ENCODE peak calls at places on chromosome 18, in seven cellular contexts. S, O, M, K, B, R and D are unnamed samples.

GRCh38 chr18:79819064-79819725 is 21.5 kb downstream of the KCNG2 start:
- DNase-seq in R (peak), M (no peak), S (no peak), K (no peak), O (no peak), B (no peak), D (no peak)

GRCh38 chr18:33802955-33803354 is 224.9 kb downstream of the ASXL3 start:
- DNase-seq in B (no peak), O (no peak), M (no peak), K (no peak), R (no peak), S (no peak), D (peak)

GRCh38 chr18:65409266-65409665 is 341.5 kb upstream of the CDH7 start:
- DNase-seq in B (no peak), K (no peak), R (no peak), O (no peak), M (no peak), S (no peak), D (no peak)

GRCh38 chr18:53385889-53386288 is 838.6 kb downstream of the MBD2 start:
- DNase-seq in O (no peak), B (no peak), M (no peak), R (no peak), K (no peak), S (no peak), D (no peak)

GRCh38 chr18:74994502-74995403 is 214.2 kb downstream of the PTGR3 start:
- DNase-seq in S (peak), M (no peak), K (no peak), O (no peak), B (no peak), R (no peak), D (peak)

GRCh38 chr18:75183524-75183923 is 25.4 kb downstream of the PTGR3 start:
- DNase-seq in M (no peak), K (no peak), O (no peak), B (no peak), R (peak), S (peak), D (no peak)

GRCh38 chr18:45287531-45287930 is 327.7 kb upstream of the SLC14A2 start:
- DNase-seq in B (no peak), R (no peak), M (no peak), K (no peak), O (no peak), S (no peak), D (no peak)

GRCh38 chr18:39751161-39751560 is 2185.6 kb upstream of the CELF4 start:
- DNase-seq in K (no peak), R (no peak), B (no peak), S (no peak), O (no peak), M (no peak), D (no peak)

GRCh38 chr18:7812431-7813063 is 245.4 kb downstream of the PTPRM start:
- DNase-seq in S (peak), M (peak), O (peak), R (no peak), B (no peak), K (peak), D (no peak)

GRCh38 chr18:30409120-30409519 is 633.4 kb downstream of the DSC3 start:
- DNase-seq in S (no peak), O (no peak), R (no peak), B (no peak), M (no peak), K (no peak), D (no peak)

GRCh38 chr18:63339920-63340484 is 20.4 kb upstream of the BCL2 start:
- DNase-seq in K (peak), B (no peak), R (no peak), S (no peak), O (no peak), M (no peak), D (peak)

GRCh38 chr18:34342960-34343359 is 118.2 kb upstream of the NOL4 start:
- DNase-seq in O (peak), R (no peak), B (no peak), M (no peak), S (no peak), K (no peak), D (no peak)

GRCh38 chr18:35949903-35950627 is 22.4 kb upstream of the RMP24 start:
- DNase-seq in K (peak), M (no peak), S (peak), B (peak), R (no peak), O (peak), D (peak)

GRCh38 chr18:63297678-63298392 is 21.7 kb downstream of the BCL2 start:
- DNase-seq in O (no peak), K (no peak), S (no peak), B (no peak), M (no peak), R (peak), D (no peak)

GRCh38 chr18:13823707-13824395 is at the start of gene MC5R:
- DNase-seq in B (peak), S (peak), K (peak), O (peak), M (no peak), R (no peak), D (peak)

GRCh38 chr18:8926464-8926863 is 176.0 kb upstream of the NDUFV2 start:
- DNase-seq in S (no peak), K (no peak), R (no peak), O (no peak), M (no peak), B (no peak), D (no peak)

GRCh38 chr18:51017140-51017874 is 12.7 kb upstream of the SMAD4 start:
- DNase-seq in M (no peak), B (no peak), R (no peak), S (no peak), O (no peak), K (no peak), D (no peak)

GRCh38 chr18:23209031-23209430 is 73.7 kb downstream of the CABLES1 start:
- DNase-seq in S (no peak), K (peak), O (peak), R (no peak), B (no peak), M (no peak), D (no peak)

GRCh38 chr18:23208600-23208999 is 73.3 kb downstream of the CABLES1 start:
- DNase-seq in K (no peak), B (no peak), R (no peak), S (no peak), M (no peak), O (no peak), D (no peak)

GRCh38 chr18:23205980-23206379 is 70.7 kb downstream of the CABLES1 start:
- DNase-seq in S (no peak), O (no peak), B (no peak), M (no peak), R (no peak), K (no peak), D (no peak)

GRCh38 chr18:23207994-23208393 is 72.7 kb downstream of the CABLES1 start:
- DNase-seq in S (no peak), R (no peak), O (no peak), B (no peak), K (no peak), M (no peak), D (no peak)

GRCh38 chr18:23207191-23207955 is 72.1 kb downstream of the CABLES1 start:
- DNase-seq in M (no peak), O (peak), R (no peak), B (no peak), S (no peak), K (peak), D (peak)
- TF ChIP-seq CTCF in M (peak), O (peak), R (peak), B (no peak), S (no peak), K (peak), D (peak)

DNA sequence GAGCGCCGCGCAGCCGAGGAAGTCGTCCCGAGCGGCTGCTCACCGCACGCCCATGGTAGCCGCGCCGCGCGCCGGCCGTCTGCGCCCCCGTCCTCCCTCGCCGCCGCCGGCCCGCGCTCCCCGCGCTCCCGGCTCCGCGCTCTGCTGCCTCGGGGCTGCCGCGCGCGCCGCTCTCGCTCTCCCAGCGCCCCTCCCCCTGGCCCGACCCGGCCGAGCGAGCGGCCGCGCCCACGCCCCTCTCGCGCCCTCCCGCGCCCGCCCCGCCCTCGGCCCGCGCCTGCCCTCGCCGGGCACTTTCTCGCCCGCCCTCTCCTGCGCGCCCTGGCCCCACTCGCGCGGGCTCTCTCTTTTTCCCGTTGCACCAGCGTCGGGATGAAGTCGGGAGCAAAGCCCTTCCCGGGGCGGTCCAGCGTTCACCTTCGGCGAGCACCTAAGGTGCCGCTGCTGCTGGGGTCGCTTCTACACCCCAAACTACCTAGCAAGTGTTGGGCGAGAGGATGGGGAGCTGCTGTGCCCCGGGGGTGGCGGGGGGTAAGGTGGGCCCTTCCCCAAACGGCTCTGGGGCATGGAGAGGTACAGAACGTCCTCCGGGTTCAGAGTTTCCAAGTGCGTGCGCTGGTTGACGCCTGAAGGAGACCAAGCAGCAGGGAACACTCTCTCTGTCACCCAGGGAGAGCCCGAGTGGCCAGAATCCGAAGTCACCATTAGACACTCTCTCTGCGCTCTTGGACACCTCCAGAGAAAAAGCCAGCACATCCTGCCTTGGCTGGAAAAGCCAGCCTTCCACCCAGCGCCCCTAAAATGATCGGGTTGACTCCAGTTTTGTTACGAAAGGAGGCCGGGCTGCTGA is at the start of gene COLEC12:
- DNase-seq in O (no peak), M (no peak), B (no peak), S (no peak), K (no peak), R (no peak), D (no peak)
- H3K4me3 ChIP-seq in O (peak), M (peak), B (no peak), S (no peak), K (peak), R (peak), D (no peak)

DNA sequence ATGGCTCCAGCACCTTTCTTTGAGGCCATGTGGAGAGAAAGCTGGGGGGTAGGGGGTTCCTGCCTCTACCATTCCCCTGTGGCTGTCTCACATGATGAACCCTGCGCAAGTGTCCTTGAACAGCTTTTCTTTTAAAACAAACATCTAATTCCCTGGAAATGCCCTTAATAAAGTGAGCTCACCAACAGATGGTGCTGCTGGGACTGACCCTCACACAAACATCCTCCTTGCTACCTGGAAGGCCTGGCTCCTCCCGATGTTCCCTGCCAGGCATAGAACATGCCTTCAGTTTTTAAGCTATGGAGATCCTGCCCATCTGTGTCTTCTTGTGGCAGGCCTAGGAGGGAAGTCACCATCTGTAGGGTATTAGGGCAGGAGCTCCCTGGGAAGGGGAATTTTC is 60.7 kb upstream of the GATA6 start:
- DNase-seq in R (no peak), M (no peak), K (peak), S (peak), O (no peak), B (no peak), D (no peak)
- TF ChIP-seq CTCF in R (no peak), M (peak), K (peak), S (no peak), O (peak), B (no peak), D (no peak)

GRCh38 chr18:55794288-55795052 is 206.5 kb upstream of the TCF4 start:
- DNase-seq in K (no peak), O (no peak), M (no peak), B (no peak), R (no peak), S (no peak), D (no peak)
- H3K4me3 ChIP-seq in K (no peak), O (no peak), M (no peak), B (no peak), R (peak), S (no peak), D (no peak)

DNA sequence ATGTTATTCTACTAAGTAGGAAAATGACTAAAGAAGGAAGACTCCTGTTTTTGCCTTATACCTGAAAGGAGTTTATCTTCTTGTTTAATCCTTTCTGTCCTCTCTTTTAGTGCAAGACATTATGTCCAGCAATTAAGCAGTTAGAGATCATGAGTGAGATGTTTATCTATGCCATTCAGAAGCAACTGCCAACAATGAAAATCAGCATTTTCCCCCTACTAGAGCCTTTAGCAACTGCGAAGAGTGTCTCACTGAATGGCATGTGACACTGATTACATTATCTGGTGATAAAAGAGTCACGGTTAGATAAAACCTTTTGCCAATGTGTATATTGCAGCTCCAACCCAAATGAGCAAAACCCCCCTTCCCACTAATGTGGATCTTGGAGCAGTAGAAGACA is 357.7 kb upstream of the SYT4 start:
- DNase-seq in S (no peak), R (no peak), O (no peak), K (no peak), M (no peak), B (no peak), D (no peak)
- TF ChIP-seq CTCF in S (no peak), R (no peak), O (no peak), K (no peak), M (no peak), B (no peak), D (no peak)

GRCh38 chr18:2699001-2699400 is 43.5 kb downstream of the SMCHD1 start:
- DNase-seq in M (no peak), K (no peak), O (no peak), B (no peak), S (no peak), R (no peak), D (no peak)
- H3K4me3 ChIP-seq in M (no peak), K (no peak), O (no peak), B (no peak), S (no peak), R (no peak), D (no peak)

GRCh38 chr18:61435064-61435652 is 101.9 kb downstream of the CDH20 start:
- DNase-seq in B (no peak), S (no peak), R (no peak), K (peak), O (peak), M (no peak), D (peak)
- TF ChIP-seq CTCF in B (peak), S (peak), R (peak), K (peak), O (peak), M (peak), D (peak)

GRCh38 chr18:11983592-11983991 is 2.3 kb downstream of the IMPA2 start:
- DNase-seq in K (peak), R (no peak), O (no peak), M (no peak), B (no peak), S (no peak), D (no peak)

GRCh38 chr18:11984091-11984490 is 2.8 kb downstream of the IMPA2 start:
- DNase-seq in K (no peak), M (no peak), O (no peak), S (no peak), B (no peak), R (no peak), D (no peak)

GRCh38 chr18:11981383-11981632 is at the start of gene IMPA2:
- DNase-seq in O (no peak), R (no peak), M (no peak), B (no peak), S (no peak), K (no peak), D (no peak)

GRCh38 chr18:11981633-11982366 is 493 bp downstream of the IMPA2 start:
- DNase-seq in O (no peak), M (no peak), R (peak), S (peak), K (peak), B (no peak), D (peak)

DNA sequence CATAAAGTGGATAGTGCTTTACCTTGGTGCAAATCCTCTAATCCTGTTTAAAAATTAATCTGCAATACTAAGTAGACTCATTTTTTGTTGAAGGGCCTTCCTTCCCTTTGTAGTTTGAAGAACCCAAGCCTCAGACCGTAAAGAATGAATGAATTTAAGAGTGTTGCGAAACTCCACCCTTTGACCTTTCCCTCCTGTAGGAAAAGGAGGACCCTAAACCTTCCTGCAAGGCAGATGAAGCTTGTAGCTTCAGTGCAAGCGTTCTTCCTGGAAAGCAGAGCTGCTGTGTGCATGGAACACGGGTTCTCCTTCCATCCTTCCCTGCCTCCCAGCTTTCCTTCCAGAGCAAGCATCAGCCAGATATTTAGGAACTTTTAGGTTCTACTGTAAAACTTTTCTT is 1.7 kb downstream of the IMPA2 start:
- DNase-seq in O (no peak), K (peak), S (no peak), R (no peak), B (no peak), M (no peak), D (no peak)
- H3K4me3 ChIP-seq in O (no peak), K (peak), S (peak), R (no peak), B (no peak), M (no peak), D (no peak)

GRCh38 chr18:48605408-48605845 is 66.6 kb downstream of the CTIF start:
- DNase-seq in M (no peak), S (peak), R (no peak), B (no peak), O (no peak), K (peak), D (peak)
- TF ChIP-seq CTCF in M (no peak), S (peak), R (no peak), B (no peak), O (peak), K (peak), D (peak)

GRCh38 chr18:37251679-37252078 is 313.9 kb downstream of the CELF4 start:
- DNase-seq in M (no peak), B (no peak), K (no peak), R (no peak), S (peak), O (no peak), D (no peak)
- H3K4me3 ChIP-seq in M (no peak), B (no peak), K (no peak), R (no peak), S (no peak), O (no peak), D (no peak)